ENCODE peak calls at places on chromosomes 7 and 10, in five cellular contexts. T is NCI-H1092, Y is RWPE1, Q is T-cell, M is GM23248. R is an unnamed sample.

GRCh38 chr10:93124580-93125318 is 51.1 kb downstream of the CYP26A1 start:
- DNase-seq in T (no peak), Y (no peak), Q (no peak), M (no peak), R (no peak)

GRCh38 chr10:43819464-43820225 is 171.0 kb upstream of the ZNF32 start:
- DNase-seq in T (no peak), Y (no peak), Q (no peak), M (no peak), R (no peak)

GRCh38 chr7:75716992-75717626 is 21.6 kb downstream of the HIP1 start:
- DNase-seq in T (no peak), Y (peak), Q (no peak), M (peak), R (peak)

GRCh38 chr10:21950566-21950965 is 53.0 kb downstream of the DNAJC1 start:
- DNase-seq in T (no peak), Y (no peak), Q (no peak), M (no peak), R (no peak)

GRCh38 chr10:128091636-128092210 is 34.5 kb downstream of the MKI67 start:
- DNase-seq in T (no peak), Y (no peak), Q (no peak), M (no peak), R (no peak)

GRCh38 chr7:85125160-85125559 is 61.7 kb downstream of the SEMA3D start:
- DNase-seq in T (no peak), Y (no peak), Q (no peak), M (no peak), R (no peak)

GRCh38 chr10:89337493-89337892 is 9.7 kb downstream of the IFIT3 start:
- DNase-seq in T (no peak), Y (peak), Q (peak), M (peak), R (no peak)

GRCh38 chr7:80095545-80095944 is 39.1 kb upstream of the GNAI1 start:
- DNase-seq in T (no peak), Y (no peak), Q (no peak), M (peak), R (peak)

GRCh38 chr7:30164567-30164966 is 29.8 kb downstream of the MTURN start:
- DNase-seq in T (peak), Y (peak), Q (no peak), M (peak), R (peak)

GRCh38 chr7:50595538-50596102 is 30.4 kb upstream of the DDC start:
- DNase-seq in T (peak), Y (peak), Q (peak), M (peak), R (peak)

R was measured in adipocyte.